ENCODE peak calls at places on chromosomes 4 and X, in five cellular contexts. J is cardiac muscle cell, K is foreskin fibroblast, B is C1 segment of cervical spinal cord, C is NCI-H748 treated with DMSO at 0.1 percent for 48 hours. A is an unnamed sample.

GRCh38 chrX:14922437-14922836 is 49.2 kb downstream of the MOSPD2 start:
- DNase-seq in J (peak; percentile 65), B (no peak), C (no peak), K (peak; percentile 75), A (no peak)

GRCh38 chr4:169151671-169152070 is 119.1 kb downstream of the SH3RF1 start:
- DNase-seq in J (peak; percentile 33), B (no peak), K (peak; percentile 44), C (no peak), A (no peak)

GRCh38 chr4:175435437-175435836 is 376.6 kb downstream of the GPM6A start:
- DNase-seq in J (peak; percentile 9), C (peak; percentile 40), B (no peak), K (peak; percentile 16), A (no peak)

GRCh38 chr4:38386011-38386551 is 277.9 kb upstream of the KLF3 start:
- DNase-seq in C (no peak), B (no peak), J (peak; percentile 22), K (no peak), A (no peak)

GRCh38 chrX:97252111-97252510 is 368.4 kb downstream of the RPA4 start:
- DNase-seq in J (no peak), C (no peak), K (no peak), B (no peak), A (no peak)

GRCh38 chr4:5638316-5638715 is 70.0 kb downstream of the EVC2 start:
- DNase-seq in C (no peak), B (no peak), K (peak; percentile 79), J (peak; percentile 26), A (no peak)

GRCh38 chr4:101944649-101945048 is 154.1 kb downstream of the BANK1 start:
- DNase-seq in B (no peak), J (no peak), K (peak; percentile 64), C (no peak), A (no peak)

GRCh38 chrX:154046262-154046771 is 26.6 kb upstream of the IRAK1 start:
- DNase-seq in B (no peak), J (peak; percentile 94), K (peak; percentile 83), C (no peak), A (no peak)

GRCh38 chr4:166670341-166670740 is 564.0 kb downstream of the SPOCK3 start:
- DNase-seq in C (no peak), K (no peak), J (no peak), B (no peak), A (no peak)

GRCh38 chr4:143185253-143186107 is 763 bp downstream of the USP38 start:
- DNase-seq in B (peak; percentile 68), J (peak; percentile 10), C (no peak), K (peak; percentile 36), A (peak; percentile 31)

GRCh38 chr4:178823673-178824072 is 1381.4 kb upstream of the AGA start:
- DNase-seq in C (no peak), B (no peak), K (no peak), J (no peak), A (no peak)

GRCh38 chrX:20116087-20116574 is 576 bp downstream of the MAP7D2 start:
- DNase-seq in K (no peak), B (no peak), J (no peak), C (no peak), A (peak; percentile 1)

GRCh38 chr4:6268650-6269399 is 825 bp upstream of the WFS1 start:
- DNase-seq in J (no peak), C (no peak), K (no peak), B (no peak), A (no peak)

GRCh38 chr4:186758929-186759682 is 35.5 kb upstream of the FAT1 start:
- DNase-seq in C (no peak), J (no peak), B (no peak), K (no peak), A (no peak)

A was measured in caudate nucleus.